ENCODE peak calls at places on chromosomes 1 and 21, in six cellular contexts. Y is H1, T is IMR-90, O is H9, N is neuronal stem cell, I is mesenchymal stem cell. K is an unnamed sample.

GRCh38 chr1:209218113-209218512 is 365.4 kb upstream of the CAMK1G start:
- DNase-seq in I (no peak), Y (no peak), T (no peak), O (no peak), N (no peak), K (no peak)

GRCh38 chr1:199551967-199552565 is 475.4 kb upstream of the NR5A2 start:
- DNase-seq in T (peak; percentile 76), Y (peak; percentile 55), O (no peak), N (peak; percentile 48), I (peak; percentile 73), K (peak; percentile 59)

GRCh38 chr1:225882008-225882698 is at the start of gene TMEM63A:
- DNase-seq in N (peak; percentile 85), O (peak; percentile 91), Y (peak; percentile 96), T (peak; percentile 76), I (peak; percentile 86), K (peak; percentile 93)

GRCh38 chr1:45246760-45247159 is 40.4 kb upstream of the ZSWIM5 start:
- DNase-seq in I (peak; percentile 72), O (no peak), T (peak; percentile 91), Y (no peak), N (no peak), K (no peak)

GRCh38 chr1:234921266-234922062 is 207.2 kb downstream of the TOMM20 start:
- DNase-seq in T (peak; percentile 70), O (no peak), I (peak; percentile 79), N (no peak), Y (no peak), K (no peak)

GRCh38 chr1:39410915-39411436 is 80.5 kb upstream of the BMP8A start:
- DNase-seq in I (peak; percentile 94), O (peak; percentile 65), N (peak; percentile 30), Y (no peak), T (peak; percentile 94), K (peak; percentile 89)

GRCh38 chr1:245060684-245061374 is 94.0 kb upstream of the KIF26B start:
- DNase-seq in N (no peak), O (no peak), Y (no peak), I (peak; percentile 96), T (peak; percentile 38), K (no peak)

GRCh38 chr1:172286629-172287076 is 133.8 kb upstream of the C1orf105 start:
- DNase-seq in T (peak; percentile 86), O (no peak), I (peak; percentile 94), Y (no peak), N (no peak), K (no peak)

GRCh38 chr21:35179990-35180557 is 131.0 kb upstream of the RUNX1 start:
- DNase-seq in N (no peak), Y (no peak), O (no peak), T (peak; percentile 94), I (peak; percentile 57), K (no peak)

GRCh38 chr1:202685671-202686070 is 24.6 kb downstream of the SYT2 start:
- DNase-seq in O (no peak), Y (no peak), N (no peak), I (no peak), T (no peak), K (no peak)

GRCh38 chr1:201450721-201451291 is 18.2 kb downstream of the PHLDA3 start:
- DNase-seq in Y (no peak), O (peak; percentile 41), N (no peak), T (peak; percentile 89), I (peak; percentile 84), K (peak; percentile 66)

GRCh38 chr1:108951242-108951641 is 12.0 kb downstream of the CLCC1 start:
- DNase-seq in N (no peak), O (no peak), T (no peak), I (no peak), Y (no peak), K (no peak)

GRCh38 chr1:58909162-58909560 is 125.3 kb upstream of the JUN start:
- DNase-seq in Y (no peak), T (peak; percentile 84), O (no peak), I (peak; percentile 55), N (no peak), K (no peak)

GRCh38 chr21:36916718-36917117 is 49.8 kb downstream of the HLCS start:
- DNase-seq in T (no peak), O (no peak), N (no peak), Y (no peak), I (no peak), K (no peak)

GRCh38 chr1:222970040-222970439 is 155.2 kb downstream of the DISP1 start:
- DNase-seq in N (no peak), Y (no peak), O (no peak), T (no peak), I (no peak), K (no peak)

GRCh38 chr1:5947978-5948680 is 44.1 kb downstream of the NPHP4 start:
- DNase-seq in N (no peak), I (no peak), Y (peak; percentile 14), O (peak; percentile 15), T (no peak), K (no peak)

GRCh38 chr1:5140136-5140535 is 485.7 kb downstream of the AJAP1 start:
- DNase-seq in I (no peak), O (no peak), T (no peak), Y (no peak), N (no peak), K (no peak)

GRCh38 chr1:151693057-151693651 is 23.4 kb downstream of the CELF3 start:
- DNase-seq in N (no peak), I (peak; percentile 55), T (peak; percentile 47), Y (no peak), O (no peak), K (peak; percentile 68)

GRCh38 chr1:170586942-170587593 is 55.1 kb downstream of the GORAB start:
- DNase-seq in O (no peak), T (peak; percentile 40), I (no peak), N (no peak), Y (no peak), K (no peak)

GRCh38 chr1:235127774-235128452 is 724 bp downstream of the TOMM20 start:
- DNase-seq in O (no peak), T (no peak), N (no peak), I (peak; percentile 27), Y (peak; percentile 42), K (no peak)

GRCh38 chr1:155080250-155081228 is 1.9 kb downstream of the EFNA3 start:
- DNase-seq in O (peak; percentile 93), T (no peak), I (peak; percentile 35), Y (peak; percentile 93), N (peak; percentile 89), K (peak; percentile 68)

GRCh38 chr1:95806171-95806570 is 572.2 kb downstream of the RWDD3 start:
- DNase-seq in I (no peak), Y (no peak), N (no peak), O (no peak), T (no peak), K (no peak)

GRCh38 chr1:12186277-12186985 is 19.6 kb downstream of the TNFRSF1B start:
- DNase-seq in O (no peak), I (peak; percentile 24), N (no peak), Y (no peak), T (peak; percentile 25), K (no peak)

GRCh38 chr1:112409416-112409815 is 13.4 kb downstream of the CTTNBP2NL start:
- DNase-seq in Y (no peak), O (no peak), N (no peak), I (no peak), T (no peak), K (no peak)

GRCh38 chr1:54885863-54886723 is 902 bp downstream of the DHCR24 start:
- DNase-seq in Y (peak; percentile 55), I (peak; percentile 39), N (no peak), O (no peak), T (no peak), K (peak; percentile 82)

GRCh38 chr1:52367272-52367671 is 1.3 kb upstream of the CC2D1B start:
- DNase-seq in O (no peak), Y (no peak), I (no peak), T (no peak), N (no peak), K (no peak)
- H2BK15ac ChIP-seq in O (no peak overlapping the region), Y (no peak overlapping the region), I (no peak overlapping the region), T (no peak overlapping the region), N (no peak overlapping the region), K (no peak overlapping the region)

DNA sequence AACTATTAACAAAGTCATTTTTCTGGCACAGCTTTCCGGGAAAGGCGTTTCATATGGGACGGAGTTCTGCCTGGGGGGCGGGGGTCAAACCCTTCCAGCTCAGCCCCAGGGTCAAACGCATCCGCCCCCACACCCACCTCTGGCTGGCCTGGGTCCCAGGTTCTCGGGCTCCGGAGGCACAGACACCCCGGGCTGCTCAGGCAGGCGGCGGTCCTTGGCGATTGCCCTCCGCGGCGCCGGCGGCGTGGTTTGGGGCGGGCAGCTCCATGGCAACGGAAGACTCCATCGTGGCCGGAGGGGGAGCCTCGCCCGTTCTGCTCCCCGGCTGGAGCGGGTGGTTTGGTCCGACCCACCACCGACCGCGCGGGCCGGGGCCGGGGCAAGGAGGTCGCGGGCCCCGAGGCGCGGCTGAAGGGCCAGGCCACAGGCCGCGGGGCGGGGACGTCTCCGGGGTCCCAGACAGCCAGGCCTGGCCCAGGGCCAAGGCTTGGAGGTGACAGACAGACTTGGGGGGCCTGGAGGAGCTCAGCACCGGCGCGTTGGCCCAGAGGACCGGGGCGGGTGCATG is at the start of gene CFAP74:
- DNase-seq in O (peak; percentile 87), I (peak; percentile 65), T (peak; percentile 18), N (peak; percentile 87), Y (peak; percentile 96), K (peak; percentile 89)
- H2BK15ac ChIP-seq in O (no peak within 1 kb of the TSS), I (no peak within 1 kb of the TSS), T (no peak within 1 kb of the TSS), N (peak within 1 kb of the TSS; percentile 6), Y (no peak within 1 kb of the TSS), K (no peak within 1 kb of the TSS)

GRCh38 chr1:63324779-63325119 is 2.4 kb downstream of the FOXD3 start:
- DNase-seq in N (no peak), T (no peak), I (no peak), O (no peak), Y (no peak), K (no peak)
- H2BK15ac ChIP-seq in N (no peak overlapping the region), T (no peak overlapping the region), I (no peak overlapping the region), O (no peak overlapping the region), Y (no peak overlapping the region), K (no peak overlapping the region)

DNA sequence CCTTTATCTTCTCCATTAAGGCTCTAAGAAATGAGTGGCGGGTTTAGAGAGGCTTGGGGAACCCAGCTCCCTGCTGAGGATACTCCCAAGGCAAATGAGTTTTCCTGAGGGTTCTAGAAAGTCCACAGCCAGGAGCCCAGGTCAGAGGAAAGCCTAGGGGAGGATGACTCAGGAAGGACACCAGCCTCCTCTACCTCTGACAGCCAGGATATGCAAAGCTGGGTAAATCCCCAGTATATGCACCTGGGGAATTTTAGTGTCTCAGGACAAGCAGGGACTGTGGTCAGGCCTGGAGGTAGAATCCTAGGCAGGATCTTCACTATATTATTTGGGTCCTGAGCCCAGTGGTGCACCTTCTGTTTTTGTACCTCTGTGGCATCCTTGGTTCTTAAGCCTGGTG is 23.5 kb upstream of the WNT4 start:
- DNase-seq in O (no peak), T (no peak), Y (no peak), N (no peak), I (no peak), K (peak; percentile 40)
- H2BK15ac ChIP-seq in O (no peak overlapping the region), T (no peak overlapping the region), Y (no peak overlapping the region), N (no peak overlapping the region), I (no peak overlapping the region), K (no peak overlapping the region)

DNA sequence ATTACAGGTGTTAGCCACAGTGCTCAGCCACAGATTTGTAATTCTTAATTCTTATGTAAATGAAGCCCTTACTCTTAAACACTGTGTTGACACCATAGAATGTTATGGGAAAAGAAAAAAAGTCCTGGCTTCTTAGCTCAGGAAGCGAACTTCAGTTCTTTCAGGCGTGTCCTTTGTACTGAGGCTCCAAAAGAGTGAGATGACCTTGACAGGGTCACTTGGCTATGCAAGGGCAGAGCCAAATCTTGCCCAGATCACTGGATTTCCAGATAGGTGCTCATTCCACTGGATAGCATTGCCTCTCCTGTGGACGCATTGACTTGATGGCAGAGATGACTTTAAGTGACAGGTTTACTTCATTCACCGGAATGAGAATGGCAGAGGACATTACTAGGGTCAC is 4.8 kb downstream of the NFYC start:
- DNase-seq in O (no peak), Y (no peak), I (no peak), N (no peak), T (no peak), K (no peak)
- H2BK15ac ChIP-seq in O (no peak overlapping the region), Y (no peak overlapping the region), I (no peak overlapping the region), N (no peak overlapping the region), T (no peak overlapping the region), K (no peak overlapping the region)